ENCODE peak calls at places on chromosomes 11 and 22, in four cellular contexts. F is HAP-1, M is substantia nigra, B is NCI-H1092 treated with DMSO at 0.1 percent for 48 hours. D is an unnamed sample.

GRCh38 chr11:77195071-77195705 is 67.1 kb downstream of the MYO7A start:
- DNase-seq in B (no peak), F (no peak), M (no peak), D (peak; percentile 39)

GRCh38 chr22:33996824-33997223 is 76.5 kb upstream of the LARGE1 start:
- DNase-seq in M (no peak), B (no peak), F (no peak), D (no peak)

GRCh38 chr11:66886671-66887221 is 29.9 kb downstream of the LRFN4 start:
- DNase-seq in M (no peak), F (no peak), B (no peak), D (peak; percentile 65)

GRCh38 chr11:16047073-16047472 is 309.3 kb downstream of the SOX6 start:
- DNase-seq in B (no peak), F (no peak), M (no peak), D (no peak)

GRCh38 chr11:66851698-66852465 is 5.0 kb upstream of the LRFN4 start:
- DNase-seq in B (no peak), M (no peak), F (no peak), D (no peak)

GRCh38 chr22:42692239-42693054 is 28.2 kb downstream of the A4GALT start:
- DNase-seq in F (no peak), M (no peak), B (no peak), D (no peak)

GRCh38 chr11:20518323-20518834 is 81.0 kb upstream of the SLC6A5 start:
- DNase-seq in F (no peak), B (no peak), M (no peak), D (no peak)

GRCh38 chr11:57460017-57460755 is at the start of gene RTN4RL2:
- DNase-seq in F (peak; percentile 73), M (no peak), B (peak; percentile 24), D (peak; percentile 69)

GRCh38 chr11:18145025-18145424 is 12.7 kb downstream of the MRGPRX3 start:
- DNase-seq in M (no peak), B (no peak), F (peak; percentile 7), D (no peak)

GRCh38 chr11:85517272-85517671 is 109.9 kb downstream of the DLG2 start:
- DNase-seq in F (no peak), M (no peak), B (no peak), D (no peak)

GRCh38 chr11:90744169-90744568 is 521.3 kb upstream of the CHORDC1 start:
- DNase-seq in B (no peak), F (no peak), M (no peak), D (no peak)

GRCh38 chr11:117387992-117388765 is 60.5 kb downstream of the CEP164 start:
- DNase-seq in B (no peak), M (no peak), F (no peak), D (no peak)

GRCh38 chr11:71990721-71991120 is 8.0 kb upstream of the IL18BP start:
- DNase-seq in M (no peak), B (no peak), F (no peak), D (no peak)

GRCh38 chr11:112593440-112593839 is 332.8 kb upstream of the PLET1 start:
- DNase-seq in F (no peak), M (no peak), B (no peak), D (no peak)

GRCh38 chr11:64234840-64235379 is 526 bp downstream of the VEGFB start:
- DNase-seq in F (no peak), B (peak; percentile 57), M (peak; percentile 40), D (peak; percentile 73)

GRCh38 chr11:81004576-81004975 is 1563.7 kb upstream of the TENM4 start:
- DNase-seq in M (no peak), B (no peak), F (no peak), D (no peak)

GRCh38 chr22:47839586-47840245 is 1077.3 kb downstream of the TBC1D22A start:
- DNase-seq in M (no peak), B (no peak), F (no peak), D (no peak)